ENCODE peak calls at places on chromosomes 3 and 15, in eight cellular contexts. A is germinal center; F is esophagus squamous epithelium; N is amygdala; I is GM04504; P is activated CD4-positive, alpha-beta T cell treated with anti-CD3 and anti-CD28 coated beads, Interleukin-2, amount 50 U/mL, for 1 hour; O is fibroblast of the conjunctiva; R is stimulated activated CD4-positive, alpha-beta T cell treated with anti-CD3 and anti-CD28 coated beads, Interleukin-4, amount 100 ng/mL, for 1 hour. G is an unnamed sample.

GRCh38 chr3:12046406-12046805 is 42.2 kb downstream of the SYN2 start:
- DNase-seq in A (no peak), F (no peak), N (no peak), I (no peak), P (no peak), O (no peak), R (no peak), G (no peak)

GRCh38 chr3:49775538-49775937 is 10.8 kb downstream of the IP6K1 start:
- DNase-seq in A (no peak), F (no peak), N (peak), I (no peak), P (no peak), O (no peak), R (no peak), G (no peak)

GRCh38 chr3:47005212-47006144 is 26.0 kb downstream of the NBEAL2 start:
- DNase-seq in A (no peak), F (no peak), N (no peak), I (no peak), P (no peak), O (no peak), R (no peak), G (no peak)

GRCh38 chr3:45488581-45488980 is 100.2 kb downstream of the LARS2 start:
- DNase-seq in A (no peak), F (no peak), N (no peak), I (no peak), P (no peak), O (no peak), R (no peak), G (no peak)

GRCh38 chr3:13248640-13249039 is 171.5 kb downstream of the NUP210 start:
- DNase-seq in A (no peak), F (no peak), N (no peak), I (no peak), P (no peak), O (no peak), R (no peak), G (no peak)

GRCh38 chr15:63986185-63986680 is 60.1 kb downstream of the DAPK2 start:
- DNase-seq in A (no peak), F (no peak), N (no peak), I (no peak), P (no peak), O (no peak), R (no peak), G (no peak)

GRCh38 chr3:30520695-30521094 is 85.7 kb upstream of the TGFBR2 start:
- DNase-seq in A (no peak), F (no peak), N (no peak), I (no peak), P (no peak), O (no peak), R (no peak), G (no peak)

GRCh38 chr3:4977001-4977888 is 2.0 kb upstream of the BHLHE40 start:
- DNase-seq in A (peak), F (no peak), N (peak), I (no peak), P (peak), O (no peak), R (peak), G (peak)

GRCh38 chr3:86938706-86939105 is 52.2 kb downstream of the VGLL3 start:
- DNase-seq in A (no peak), F (no peak), N (no peak), I (peak), P (no peak), O (peak), R (no peak), G (no peak)

GRCh38 chr3:63228677-63229076 is 49.4 kb upstream of the SYNPR start:
- DNase-seq in A (peak), F (no peak), N (no peak), I (peak), P (no peak), O (peak), R (no peak), G (no peak)

GRCh38 chr3:184570035-184570434 is 8.4 kb downstream of the EPHB3 start:
- DNase-seq in A (no peak), F (no peak), N (no peak), I (no peak), P (no peak), O (no peak), R (no peak), G (no peak)

GRCh38 chr3:111874177-111874820 is 15.2 kb downstream of the PHLDB2 start:
- DNase-seq in A (no peak), F (no peak), N (no peak), I (no peak), P (no peak), O (no peak), R (no peak), G (no peak)

GRCh38 chr3:63974451-63974850 is 48.8 kb downstream of the PSMD6 start:
- DNase-seq in A (no peak), F (no peak), N (no peak), I (no peak), P (no peak), O (no peak), R (no peak), G (no peak)

GRCh38 chr15:99677540-99678134 is 55.6 kb downstream of the LYSMD4 start:
- DNase-seq in A (no peak), F (no peak), N (no peak), I (no peak), P (no peak), O (no peak), R (no peak), G (no peak)

GRCh38 chr3:144687862-144688261 is 716.2 kb downstream of the DIPK2A start:
- DNase-seq in A (no peak), F (no peak), N (no peak), I (no peak), P (no peak), O (no peak), R (no peak), G (no peak)

GRCh38 chr3:156729460-156730179 is 55.2 kb downstream of the TIPARP start:
- DNase-seq in A (no peak), F (no peak), N (no peak), I (no peak), P (no peak), O (no peak), R (no peak), G (no peak)

GRCh38 chr3:39558775-39559306 is 91.4 kb downstream of the MOBP start:
- DNase-seq in A (no peak), F (no peak), N (no peak), I (no peak), P (no peak), O (no peak), R (no peak), G (no peak)

GRCh38 chr3:51813539-51813938 is 34.5 kb upstream of the IQCF6 start:
- DNase-seq in A (no peak), F (no peak), N (peak), I (no peak), P (no peak), O (no peak), R (no peak), G (no peak)

GRCh38 chr3:184749168-184749744 is 37.4 kb upstream of the MAGEF1 start:
- DNase-seq in A (no peak), F (no peak), N (no peak), I (no peak), P (no peak), O (no peak), R (no peak), G (no peak)

GRCh38 chr3:81302045-81302444 is 459.4 kb downstream of the GBE1 start:
- DNase-seq in A (peak), F (no peak), N (no peak), I (peak), P (no peak), O (peak), R (no peak), G (no peak)

GRCh38 chr15:41790756-41791546 is 16.7 kb downstream of the MAPKBP1 start:
- DNase-seq in A (no peak), F (no peak), N (no peak), I (no peak), P (no peak), O (peak), R (no peak), G (no peak)

GRCh38 chr15:101613130-101614000 is 38.8 kb downstream of the TM2D3 start:
- DNase-seq in A (no peak), F (no peak), N (peak), I (no peak), P (no peak), O (peak), R (no peak), G (no peak)

GRCh38 chr3:35829499-35829898 is 190.2 kb downstream of the ARPP21 start:
- DNase-seq in A (no peak), F (no peak), N (no peak), I (no peak), P (no peak), O (no peak), R (no peak), G (no peak)

GRCh38 chr3:10937141-10937825 is 55.3 kb upstream of the SLC6A1 start:
- DNase-seq in A (no peak), F (no peak), N (no peak), I (no peak), P (no peak), O (no peak), R (no peak), G (no peak)

G was measured in CD4-positive, CD25-positive, alpha-beta regulatory T cell.